ENCODE peak calls at places on chromosomes 4 and X, in six cellular contexts. T is activated CD8-positive, alpha-beta T cell treated with anti-CD3 and anti-CD28 coated beads for 36 hours; P is mammary epithelial cell; Y is NCI-H1105; Q is AG04450; R is NCI-H446. X is an unnamed sample.
A peak's percentile ranks its signal among the peaks of the same experiment; 100 is the strongest.

GRCh38 chr4:124199755-124200154 is 512.8 kb downstream of the ANKRD50 start:
- DNase-seq in R (no peak), P (peak; percentile 61), Y (no peak), T (no peak), Q (no peak), X (no peak)

GRCh38 chrX:71052721-71053120 is 15.4 kb downstream of the SNX12 start:
- DNase-seq in Q (no peak), R (no peak), T (no peak), Y (no peak), P (no peak), X (no peak)

GRCh38 chr4:109989044-109989443 is 76.4 kb downstream of the EGF start:
- DNase-seq in P (peak; percentile 99), Q (no peak), Y (no peak), T (no peak), R (no peak), X (no peak)

GRCh38 chrX:152896450-152896849 is 1.4 kb upstream of the ZNF185 start:
- DNase-seq in T (no peak), P (no peak), Y (no peak), Q (no peak), R (no peak), X (no peak)

GRCh38 chr4:52173470-52174055 is 122.5 kb downstream of the SPATA18 start:
- DNase-seq in Y (no peak), P (no peak), T (no peak), Q (no peak), R (no peak), X (no peak)

GRCh38 chrX:25204182-25204581 is 188.4 kb upstream of the ARX start:
- DNase-seq in R (no peak), T (no peak), Q (no peak), P (no peak), Y (no peak), X (no peak)

GRCh38 chr4:123804171-123804721 is 407.7 kb downstream of the SPRY1 start:
- DNase-seq in R (no peak), P (no peak), Y (no peak), Q (no peak), T (no peak), X (no peak)

GRCh38 chrX:38069273-38069672 is 62.9 kb downstream of the SYTL5 start:
- DNase-seq in Q (no peak), Y (no peak), P (no peak), R (no peak), T (no peak), X (no peak)

GRCh38 chr4:154184238-154184637 is 307.4 kb downstream of the DCHS2 start:
- DNase-seq in P (no peak), R (no peak), T (no peak), Q (no peak), Y (no peak), X (no peak)

GRCh38 chrX:152652060-152652459 is 14.4 kb downstream of the GABRQ start:
- DNase-seq in Y (no peak), R (no peak), Q (no peak), T (no peak), P (no peak), X (no peak)

GRCh38 chr4:113673450-113673849 is 88.1 kb downstream of the CAMK2D start:
- DNase-seq in T (peak; percentile 77), Y (no peak), R (no peak), P (peak; percentile 76), Q (no peak), X (no peak)

GRCh38 chr4:173046818-173047217 is 121.8 kb upstream of the GALNT7 start:
- DNase-seq in Q (no peak), P (no peak), T (no peak), Y (peak; percentile 25), R (no peak), X (no peak)

GRCh38 chrX:111830561-111830960 is 45.4 kb upstream of the TRPC5OS start:
- DNase-seq in Y (no peak), P (no peak), T (no peak), Q (no peak), R (no peak), X (no peak)

GRCh38 chr4:36508390-36508789 is 227.0 kb downstream of the DTHD1 start:
- DNase-seq in P (no peak), T (no peak), R (no peak), Q (no peak), Y (no peak), X (no peak)

GRCh38 chr4:140326395-140326993 is 47.0 kb upstream of the SCOC start:
- DNase-seq in Q (no peak), Y (peak; percentile 10), T (peak; percentile 18), P (peak; percentile 22), R (peak; percentile 8), X (no peak)

GRCh38 chr4:23788460-23788859 is 101.4 kb downstream of the PPARGC1A start:
- DNase-seq in Y (no peak), Q (no peak), T (no peak), P (no peak), R (no peak), X (no peak)

X was measured in dorsolateral prefrontal cortex.